ENCODE peak calls at places on chromosome 17, in ten cellular contexts. Y is right cardiac atrium; X is mammary epithelial cell; V is colonic mucosa; F is uterus; Z is CD4-positive, alpha-beta memory T cell; A is esophagus muscularis mucosa; Q is fibroblast of lung; I is neural progenitor cell; T is heart right ventricle. W is an unnamed sample.

GRCh38 chr17:36728030-36728991 is 126.9 kb downstream of the MRM1 start:
- DNase-seq in T (no peak), X (no peak), F (no peak), Y (no peak), V (no peak), I (no peak), Q (no peak), A (no peak), Z (no peak), W (peak; percentile 37)

GRCh38 chr17:29746669-29747068 is 124.0 kb upstream of the CORO6 start:
- DNase-seq in Q (no peak), V (no peak), T (no peak), Z (no peak), I (no peak), X (no peak), Y (no peak), F (no peak), A (no peak), W (no peak)

GRCh38 chr17:42901535-42902229 is 1.1 kb downstream of the G6PC1 start:
- DNase-seq in I (no peak), Y (no peak), F (no peak), V (no peak), Z (no peak), X (no peak), A (no peak), Q (no peak), T (no peak), W (no peak)

GRCh38 chr17:45653616-45654015 is 130.5 kb upstream of the CRHR1 start:
- DNase-seq in V (no peak), Q (no peak), Y (no peak), Z (no peak), I (no peak), T (no peak), F (no peak), X (no peak), A (no peak), W (no peak)

GRCh38 chr17:7351665-7352558 is at the start of gene KCTD11:
- DNase-seq in V (peak; percentile 94), I (peak; percentile 96), Z (peak; percentile 68), X (peak; percentile 99), A (peak; percentile 96), Q (peak; percentile 91), F (peak; percentile 88), Y (peak; percentile 97), T (peak; percentile 91), W (peak; percentile 92)

GRCh38 chr17:48601528-48602430 is 3.0 kb downstream of the HOXB6 start:
- DNase-seq in Y (no peak), T (no peak), A (no peak), X (no peak), Q (no peak), I (no peak), F (no peak), V (peak; percentile 88), Z (no peak), W (no peak)

GRCh38 chr17:3907483-3908216 is 8.6 kb downstream of the P2RX1 start:
- DNase-seq in Z (no peak), Q (no peak), A (no peak), Y (no peak), I (peak; percentile 67), V (no peak), T (no peak), X (no peak), F (no peak), W (no peak)

GRCh38 chr17:35185849-35186248 is 8.3 kb downstream of the SLC35G3 start:
- DNase-seq in V (no peak), Y (no peak), Z (no peak), T (no peak), F (no peak), A (no peak), I (no peak), Q (no peak), X (no peak), W (no peak)

GRCh38 chr17:13740692-13741091 is 139.0 kb upstream of the HS3ST3A1 start:
- DNase-seq in I (no peak), V (no peak), Y (no peak), Q (peak; percentile 12), F (no peak), T (no peak), Z (no peak), X (no peak), A (no peak), W (no peak)

GRCh38 chr17:61076649-61077048 is 323.0 kb upstream of the TBX2 start:
- DNase-seq in T (no peak), Q (peak; percentile 68), F (no peak), I (no peak), V (no peak), X (no peak), A (no peak), Z (no peak), Y (no peak), W (no peak)

DNA sequence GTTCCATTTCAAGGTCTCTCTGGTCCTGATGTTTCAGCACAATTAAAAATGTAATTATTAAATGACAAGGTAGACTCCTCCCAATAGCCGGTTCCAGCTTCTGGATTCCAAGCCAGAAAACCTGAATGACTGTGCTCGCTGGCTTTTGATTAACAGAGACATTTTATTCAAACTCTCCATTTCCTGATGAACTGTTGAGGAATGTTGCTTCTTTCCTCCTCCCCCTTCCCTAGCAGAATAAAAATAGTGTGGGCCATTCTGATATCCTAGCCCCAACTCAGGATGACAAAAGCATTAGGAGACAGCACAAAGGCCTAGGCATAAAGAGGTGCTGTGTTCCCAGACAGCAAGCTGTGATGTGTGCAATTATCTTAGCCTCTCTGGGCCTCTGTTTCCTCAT is 127.1 kb upstream of the RCVRN start:
- DNase-seq in Y (no peak), A (no peak), F (no peak), V (no peak), X (no peak), Z (no peak), Q (peak; percentile 1), I (no peak), T (no peak), W (no peak)
- H3K4me3 ChIP-seq in Y (no peak overlapping the region), A (no peak overlapping the region), F (no peak overlapping the region), V (no peak overlapping the region), X (no peak overlapping the region), Z (no peak overlapping the region), Q (no peak overlapping the region), I (no peak overlapping the region), T (no peak overlapping the region), W (no peak overlapping the region)

GRCh38 chr17:50204431-50204830 is 3.0 kb upstream of the COL1A1 start:
- DNase-seq in Z (no peak), F (peak; percentile 18), A (no peak), X (no peak), T (no peak), Q (no peak), Y (no peak), V (no peak), I (no peak), W (no peak)

GRCh38 chr17:50206604-50207293 is 5.3 kb upstream of the COL1A1 start:
- DNase-seq in F (peak; percentile 77), X (no peak), Y (peak; percentile 85), A (no peak), T (no peak), Q (peak; percentile 73), V (peak; percentile 42), I (peak; percentile 85), Z (no peak), W (no peak)

GRCh38 chr17:50205111-50205821 is 3.8 kb upstream of the COL1A1 start:
- DNase-seq in Z (no peak), F (peak; percentile 62), X (no peak), A (no peak), I (no peak), Q (peak; percentile 63), V (no peak), T (peak; percentile 60), Y (peak; percentile 69), W (no peak)

GRCh38 chr17:50207318-50207717 is 5.9 kb upstream of the COL1A1 start:
- DNase-seq in Z (no peak), A (no peak), Q (no peak), F (no peak), T (no peak), I (no peak), V (no peak), Y (no peak), X (no peak), W (no peak)

DNA sequence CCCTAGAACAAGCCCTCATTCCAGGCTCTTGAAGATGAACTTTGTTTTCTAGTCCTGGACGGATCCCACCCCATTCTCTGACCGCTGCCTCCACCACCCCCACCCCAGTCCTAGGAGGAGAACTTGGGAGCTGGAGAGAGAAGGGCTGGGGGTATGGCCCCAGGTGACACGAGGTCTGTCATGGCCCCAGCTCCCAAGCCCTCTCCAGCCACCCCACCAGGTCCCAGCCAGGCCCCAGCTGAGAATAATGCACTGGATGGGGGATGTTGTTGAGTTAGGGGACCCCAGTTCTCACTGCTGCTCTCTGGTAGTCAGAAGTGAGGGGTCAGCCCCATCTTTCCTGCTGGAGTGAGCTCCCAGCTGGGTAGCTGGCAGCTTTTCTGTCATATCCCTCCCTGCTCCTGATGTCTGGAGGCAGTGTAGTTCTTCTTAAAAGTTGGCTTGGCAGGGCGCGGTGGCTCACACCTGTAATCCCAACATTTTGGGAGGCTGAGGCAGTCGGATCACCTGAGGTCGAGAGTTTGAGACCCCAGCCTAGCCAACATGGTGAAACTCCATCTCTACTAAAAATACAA is 4.6 kb upstream of the COL1A1 start:
- DNase-seq in Q (no peak), T (no peak), I (no peak), V (no peak), F (peak; percentile 21), A (no peak), Z (no peak), Y (no peak), X (no peak), W (no peak)
- H3K4me1 ChIP-seq in Q (peaks cover 61% of the 10 kb centered on the region), T (peaks cover 31% of the 10 kb centered on the region), I (peaks cover 40% of the 10 kb centered on the region), V (peaks cover under 1% of the 10 kb centered on the region), F (peaks cover 27% of the 10 kb centered on the region), A (peaks cover 18% of the 10 kb centered on the region), Z (peaks cover 3% of the 10 kb centered on the region), Y (peaks cover 2% of the 10 kb centered on the region), X (peaks cover 16% of the 10 kb centered on the region), W (peaks cover 53% of the 10 kb centered on the region)

DNA sequence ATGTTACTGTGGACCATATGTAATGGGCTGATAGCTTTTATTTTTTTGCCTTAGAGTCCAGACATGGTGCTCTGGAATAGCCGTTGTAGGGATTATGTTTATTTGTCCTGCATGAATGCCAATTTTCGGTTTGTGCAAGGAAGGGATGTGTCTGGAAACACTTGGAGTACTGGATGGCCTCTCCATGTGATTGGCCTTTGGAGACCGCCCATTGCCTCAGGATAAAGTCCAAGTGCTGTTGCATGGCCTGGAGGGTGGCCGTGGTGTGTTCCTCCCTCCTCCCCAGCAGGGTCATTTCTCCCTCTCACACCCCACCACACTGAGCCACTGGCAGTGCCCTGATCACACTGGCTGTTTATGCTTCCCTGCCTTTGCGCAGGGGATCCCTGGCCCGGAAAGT is 93.9 kb downstream of the MSI2 start:
- DNase-seq in A (no peak), V (peak; percentile 38), I (no peak), Z (no peak), X (no peak), Y (peak; percentile 82), F (no peak), T (peak; percentile 49), Q (no peak), W (peak; percentile 77)
- H3K4me3 ChIP-seq in A (no peak overlapping the region), V (no peak overlapping the region), I (no peak overlapping the region), Z (no peak overlapping the region), X (no peak overlapping the region), Y (no peak overlapping the region), F (no peak overlapping the region), T (no peak overlapping the region), Q (no peak overlapping the region), W (no peak overlapping the region)

DNA sequence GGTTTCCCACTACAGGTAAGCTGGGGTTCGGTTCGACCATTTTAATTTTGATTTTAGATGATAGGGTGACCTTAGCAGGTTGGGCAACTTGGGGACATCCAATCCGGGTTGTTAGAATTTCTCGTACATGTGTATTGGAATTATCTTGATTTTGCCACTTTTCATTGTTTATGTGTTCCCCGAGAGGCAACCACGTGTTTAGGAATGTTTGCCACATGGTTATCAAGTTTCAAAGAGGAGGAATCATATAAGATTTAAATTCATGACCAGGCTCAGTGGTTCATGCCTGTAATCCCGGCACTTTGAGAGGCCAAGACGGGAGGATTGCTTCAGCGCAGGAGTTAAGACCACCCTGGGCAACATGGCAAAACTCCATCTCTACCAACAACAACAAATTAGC is 10.0 kb upstream of the SLC47A1 start:
- DNase-seq in Q (no peak), F (no peak), V (no peak), T (no peak), X (no peak), Y (no peak), Z (no peak), A (no peak), I (no peak), W (no peak)
- H3K4me1 ChIP-seq in Q (no peaks in the 10 kb centered on the region), F (no peaks in the 10 kb centered on the region), V (no peaks in the 10 kb centered on the region), T (no peaks in the 10 kb centered on the region), X (no peaks in the 10 kb centered on the region), Y (no peaks in the 10 kb centered on the region), Z (no peaks in the 10 kb centered on the region), A (no peaks in the 10 kb centered on the region), I (no peaks in the 10 kb centered on the region), W (peaks cover 11% of the 10 kb centered on the region)